ENCODE peak calls at places on chromosomes 1 and 21, in five cellular contexts. One of them, this sample, is unnamed.
A peak's percentile ranks its signal among the peaks of the same experiment; 100 is the strongest.

GRCh38 chr1:179706339-179706941 is 36.7 kb upstream of the FAM163A start:
- DNase-seq in WTC11: peak; percentile 53
- DNase-seq in BJ: no peak
- DNase-seq in fibroblast of the aortic adventitia: peak; percentile 77
- DNase-seq in RWPE1: peak; percentile 54
- DNase-seq in this sample: no peak

GRCh38 chr1:240352769-240353168 is 259.2 kb downstream of the GREM2 start:
- DNase-seq in WTC11: no peak
- DNase-seq in BJ: no peak
- DNase-seq in fibroblast of the aortic adventitia: no peak
- DNase-seq in RWPE1: no peak
- DNase-seq in this sample: no peak

GRCh38 chr1:18253093-18253492 is 145.5 kb downstream of the IGSF21 start:
- DNase-seq in WTC11: no peak
- DNase-seq in BJ: no peak
- DNase-seq in fibroblast of the aortic adventitia: no peak
- DNase-seq in RWPE1: no peak
- DNase-seq in this sample: no peak

GRCh38 chr1:198253668-198254067 is 96.9 kb downstream of the NEK7 start:
- DNase-seq in WTC11: no peak
- DNase-seq in BJ: peak; percentile 20
- DNase-seq in fibroblast of the aortic adventitia: peak; percentile 69
- DNase-seq in RWPE1: peak; percentile 56
- DNase-seq in this sample: no peak

GRCh38 chr1:2169200-2169836 is 25.3 kb downstream of the FAAP20 start:
- DNase-seq in WTC11: no peak
- DNase-seq in BJ: no peak
- DNase-seq in fibroblast of the aortic adventitia: no peak
- DNase-seq in RWPE1: no peak
- DNase-seq in this sample: no peak

GRCh38 chr1:180981596-180982387 is 40.9 kb downstream of the STX6 start:
- DNase-seq in WTC11: no peak
- DNase-seq in BJ: no peak
- DNase-seq in fibroblast of the aortic adventitia: no peak
- DNase-seq in RWPE1: no peak
- DNase-seq in this sample: no peak

GRCh38 chr1:199995096-199995685 is 32.3 kb upstream of the NR5A2 start:
- DNase-seq in WTC11: no peak
- DNase-seq in BJ: no peak
- DNase-seq in fibroblast of the aortic adventitia: no peak
- DNase-seq in RWPE1: no peak
- DNase-seq in this sample: no peak

GRCh38 chr1:234401658-234402057 is 28.4 kb downstream of the COA6 start:
- DNase-seq in WTC11: no peak
- DNase-seq in BJ: no peak
- DNase-seq in fibroblast of the aortic adventitia: no peak
- DNase-seq in RWPE1: no peak
- DNase-seq in this sample: no peak

GRCh38 chr1:154866995-154867795 is 2.9 kb downstream of the KCNN3 start:
- DNase-seq in WTC11: no peak
- DNase-seq in BJ: no peak
- DNase-seq in fibroblast of the aortic adventitia: peak; percentile 69
- DNase-seq in RWPE1: peak; percentile 67
- DNase-seq in this sample: no peak

GRCh38 chr1:11320153-11320936 is 47.3 kb downstream of the UBIAD1 start:
- DNase-seq in WTC11: peak; percentile 91
- DNase-seq in BJ: no peak
- DNase-seq in fibroblast of the aortic adventitia: no peak
- DNase-seq in RWPE1: no peak
- DNase-seq in this sample: peak; percentile 47

GRCh38 chr1:206685256-206685748 is 597 bp downstream of the MAPKAPK2 start:
- DNase-seq in WTC11: no peak
- DNase-seq in BJ: no peak
- DNase-seq in fibroblast of the aortic adventitia: peak; percentile 25
- DNase-seq in RWPE1: peak; percentile 64
- DNase-seq in this sample: peak; percentile 45

GRCh38 chr1:150567717-150568561 is 11.5 kb downstream of the MCL1 start:
- DNase-seq in WTC11: peak; percentile 91
- DNase-seq in BJ: peak; percentile 98
- DNase-seq in fibroblast of the aortic adventitia: peak; percentile 97
- DNase-seq in RWPE1: peak; percentile 87
- DNase-seq in this sample: no peak

GRCh38 chr1:50368179-50369007 is 54.9 kb downstream of the DMRTA2 start:
- DNase-seq in WTC11: peak; percentile 79
- DNase-seq in BJ: no peak
- DNase-seq in fibroblast of the aortic adventitia: peak; percentile 18
- DNase-seq in RWPE1: peak; percentile 55
- DNase-seq in this sample: peak; percentile 28

GRCh38 chr1:240234477-240235225 is 143.0 kb downstream of the FMN2 start:
- DNase-seq in WTC11: no peak
- DNase-seq in BJ: no peak
- DNase-seq in fibroblast of the aortic adventitia: peak; percentile 82
- DNase-seq in RWPE1: peak; percentile 30
- DNase-seq in this sample: no peak

GRCh38 chr1:232944342-232944741 is 6.1 kb upstream of the NTPCR start:
- DNase-seq in WTC11: no peak
- DNase-seq in BJ: no peak
- DNase-seq in fibroblast of the aortic adventitia: no peak
- DNase-seq in RWPE1: no peak
- DNase-seq in this sample: no peak

GRCh38 chr1:9720785-9721605 is 69.5 kb downstream of the PIK3CD start:
- DNase-seq in WTC11: peak; percentile 35
- DNase-seq in BJ: no peak
- DNase-seq in fibroblast of the aortic adventitia: no peak
- DNase-seq in RWPE1: no peak
- DNase-seq in this sample: no peak

GRCh38 chr1:203395746-203396145 is 44.8 kb upstream of the FMOD start:
- DNase-seq in WTC11: no peak
- DNase-seq in BJ: no peak
- DNase-seq in fibroblast of the aortic adventitia: peak; percentile 31
- DNase-seq in RWPE1: no peak
- DNase-seq in this sample: no peak

GRCh38 chr1:63662846-63663245 is 69.6 kb downstream of the PGM1 start:
- DNase-seq in WTC11: no peak
- DNase-seq in BJ: no peak
- DNase-seq in fibroblast of the aortic adventitia: peak; percentile 36
- DNase-seq in RWPE1: peak; percentile 99
- DNase-seq in this sample: no peak

GRCh38 chr1:48362901-48363300 is 109.1 kb downstream of the SPATA6 start:
- DNase-seq in WTC11: no peak
- DNase-seq in BJ: no peak
- DNase-seq in fibroblast of the aortic adventitia: no peak
- DNase-seq in RWPE1: no peak
- DNase-seq in this sample: no peak

GRCh38 chr1:22318279-22318983 is 133.2 kb upstream of the ZBTB40 start:
- DNase-seq in WTC11: peak; percentile 76
- DNase-seq in BJ: no peak
- DNase-seq in fibroblast of the aortic adventitia: no peak
- DNase-seq in RWPE1: no peak
- DNase-seq in this sample: no peak

GRCh38 chr1:234592240-234592639 is 17.7 kb downstream of the IRF2BP2 start:
- DNase-seq in WTC11: no peak
- DNase-seq in BJ: no peak
- DNase-seq in fibroblast of the aortic adventitia: no peak
- DNase-seq in RWPE1: no peak
- DNase-seq in this sample: no peak

GRCh38 chr21:15031790-15032357 is 32.9 kb downstream of the NRIP1 start:
- DNase-seq in WTC11: no peak
- DNase-seq in BJ: no peak
- DNase-seq in fibroblast of the aortic adventitia: no peak
- DNase-seq in RWPE1: no peak
- DNase-seq in this sample: no peak

GRCh38 chr1:8165595-8166360 is 139.7 kb upstream of the ERRFI1 start:
- DNase-seq in WTC11: peak; percentile 31
- DNase-seq in BJ: no peak
- DNase-seq in fibroblast of the aortic adventitia: no peak
- DNase-seq in RWPE1: no peak
- DNase-seq in this sample: no peak

GRCh38 chr21:37461494-37461893 is 94.9 kb downstream of the DYRK1A start:
- DNase-seq in WTC11: no peak
- DNase-seq in BJ: no peak
- DNase-seq in fibroblast of the aortic adventitia: peak; percentile 33
- DNase-seq in RWPE1: no peak
- DNase-seq in this sample: no peak

GRCh38 chr1:167173516-167174184 is 47.0 kb upstream of the POU2F1 start:
- DNase-seq in WTC11: no peak
- DNase-seq in BJ: no peak
- DNase-seq in fibroblast of the aortic adventitia: no peak
- DNase-seq in RWPE1: no peak
- DNase-seq in this sample: no peak

GRCh38 chr1:183635112-183635605 is 424 bp downstream of the ARPC5 start:
- DNase-seq in WTC11: peak; percentile 45
- DNase-seq in BJ: no peak
- DNase-seq in fibroblast of the aortic adventitia: no peak
- DNase-seq in RWPE1: no peak
- DNase-seq in this sample: peak; percentile 23

GRCh38 chr21:38803075-38803474 is 2.7 kb upstream of the ETS2 start:
- DNase-seq in WTC11: no peak
- DNase-seq in BJ: no peak
- DNase-seq in fibroblast of the aortic adventitia: peak; percentile 42
- DNase-seq in RWPE1: no peak
- DNase-seq in this sample: no peak

GRCh38 chr21:38806153-38806941 is 618 bp downstream of the ETS2 start:
- DNase-seq in WTC11: peak; percentile 47
- DNase-seq in BJ: no peak
- DNase-seq in fibroblast of the aortic adventitia: no peak
- DNase-seq in RWPE1: no peak
- DNase-seq in this sample: peak; percentile 33

GRCh38 chr21:38804030-38804616 is 1.6 kb upstream of the ETS2 start:
- DNase-seq in WTC11: no peak
- DNase-seq in BJ: no peak
- DNase-seq in fibroblast of the aortic adventitia: no peak
- DNase-seq in RWPE1: no peak
- DNase-seq in this sample: no peak

GRCh38 chr21:38805282-38806152 is at the start of gene ETS2:
- DNase-seq in WTC11: peak; percentile 81
- DNase-seq in BJ: no peak
- DNase-seq in fibroblast of the aortic adventitia: peak; percentile 92
- DNase-seq in RWPE1: peak; percentile 72
- DNase-seq in this sample: peak; percentile 53

DNA sequence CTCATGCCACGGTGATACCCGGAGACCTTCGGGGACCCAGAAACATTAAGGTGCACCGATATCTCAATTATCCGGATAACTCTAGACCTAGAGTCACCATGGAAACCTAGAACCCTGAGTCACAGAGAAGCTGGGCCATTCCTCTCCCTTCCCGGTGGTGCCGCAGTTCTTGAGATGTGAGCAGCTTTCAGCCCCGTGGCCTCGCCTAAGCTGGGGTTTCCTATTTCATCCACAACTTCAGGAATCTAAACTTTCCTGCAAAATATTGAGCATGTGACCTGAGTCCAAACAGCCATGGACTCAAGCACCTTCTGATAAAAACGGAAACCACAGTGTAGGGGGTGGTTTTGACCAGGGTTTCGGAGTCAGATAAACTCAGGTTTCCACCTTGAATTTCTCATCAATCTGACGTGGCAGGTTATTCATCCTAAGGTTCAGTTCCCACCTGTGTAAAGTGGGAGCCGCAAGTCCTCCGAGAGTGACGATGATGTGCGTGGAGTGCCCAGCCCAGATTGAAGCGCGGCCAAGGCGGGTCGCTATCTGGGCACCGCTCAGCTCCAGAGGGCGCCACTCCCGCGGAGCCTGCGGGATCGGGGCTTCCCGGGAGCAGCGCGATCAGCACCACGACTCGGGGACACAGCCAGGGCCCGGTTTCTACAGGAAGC is 980 bp upstream of the ETS2 start:
- DNase-seq in WTC11: peak; percentile 63
- DNase-seq in BJ: no peak
- DNase-seq in fibroblast of the aortic adventitia: peak; percentile 50
- DNase-seq in RWPE1: no peak
- DNase-seq in this sample: no peak
- TF ChIP-seq CTCF in WTC11: no peak
- TF ChIP-seq CTCF in BJ: peak; percentile 61
- TF ChIP-seq CTCF in fibroblast of the aortic adventitia: peak; percentile 51
- TF ChIP-seq CTCF in RWPE1: peak; percentile 45
- TF ChIP-seq CTCF in this sample: no peak

DNA sequence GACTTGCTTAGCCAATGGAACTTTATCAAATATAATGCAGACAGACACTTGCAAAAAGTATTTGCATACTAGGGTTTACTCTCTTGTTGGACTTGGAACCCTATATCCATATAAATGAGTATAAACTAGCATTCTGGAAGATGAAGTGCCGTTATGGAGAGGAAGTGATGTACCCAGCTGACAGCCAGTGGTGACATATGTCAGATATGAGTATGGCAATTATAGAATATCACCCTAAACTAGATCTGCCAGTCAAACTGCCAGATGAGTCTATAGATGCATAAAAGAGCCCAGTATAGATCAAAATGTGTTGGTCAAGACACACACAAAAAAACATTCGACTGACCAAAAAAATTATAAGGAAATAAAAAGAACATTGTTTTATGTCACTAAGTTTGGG is 739.3 kb downstream of the PLA2G4A start:
- DNase-seq in WTC11: no peak
- DNase-seq in BJ: no peak
- DNase-seq in fibroblast of the aortic adventitia: no peak
- DNase-seq in RWPE1: no peak
- DNase-seq in this sample: no peak
- TF ChIP-seq CTCF in WTC11: no peak
- TF ChIP-seq CTCF in BJ: no peak
- TF ChIP-seq CTCF in fibroblast of the aortic adventitia: no peak
- TF ChIP-seq CTCF in RWPE1: no peak
- TF ChIP-seq CTCF in this sample: no peak

GRCh38 chr1:220544901-220545303 is 17.0 kb downstream of the MARK1 start:
- DNase-seq in WTC11: peak; percentile 27
- DNase-seq in BJ: no peak
- DNase-seq in fibroblast of the aortic adventitia: peak; percentile 3
- DNase-seq in RWPE1: peak; percentile 26
- DNase-seq in this sample: no peak
- TF ChIP-seq CTCF in WTC11: no peak
- TF ChIP-seq CTCF in BJ: no peak
- TF ChIP-seq CTCF in fibroblast of the aortic adventitia: peak; percentile 11
- TF ChIP-seq CTCF in RWPE1: no peak
- TF ChIP-seq CTCF in this sample: no peak

DNA sequence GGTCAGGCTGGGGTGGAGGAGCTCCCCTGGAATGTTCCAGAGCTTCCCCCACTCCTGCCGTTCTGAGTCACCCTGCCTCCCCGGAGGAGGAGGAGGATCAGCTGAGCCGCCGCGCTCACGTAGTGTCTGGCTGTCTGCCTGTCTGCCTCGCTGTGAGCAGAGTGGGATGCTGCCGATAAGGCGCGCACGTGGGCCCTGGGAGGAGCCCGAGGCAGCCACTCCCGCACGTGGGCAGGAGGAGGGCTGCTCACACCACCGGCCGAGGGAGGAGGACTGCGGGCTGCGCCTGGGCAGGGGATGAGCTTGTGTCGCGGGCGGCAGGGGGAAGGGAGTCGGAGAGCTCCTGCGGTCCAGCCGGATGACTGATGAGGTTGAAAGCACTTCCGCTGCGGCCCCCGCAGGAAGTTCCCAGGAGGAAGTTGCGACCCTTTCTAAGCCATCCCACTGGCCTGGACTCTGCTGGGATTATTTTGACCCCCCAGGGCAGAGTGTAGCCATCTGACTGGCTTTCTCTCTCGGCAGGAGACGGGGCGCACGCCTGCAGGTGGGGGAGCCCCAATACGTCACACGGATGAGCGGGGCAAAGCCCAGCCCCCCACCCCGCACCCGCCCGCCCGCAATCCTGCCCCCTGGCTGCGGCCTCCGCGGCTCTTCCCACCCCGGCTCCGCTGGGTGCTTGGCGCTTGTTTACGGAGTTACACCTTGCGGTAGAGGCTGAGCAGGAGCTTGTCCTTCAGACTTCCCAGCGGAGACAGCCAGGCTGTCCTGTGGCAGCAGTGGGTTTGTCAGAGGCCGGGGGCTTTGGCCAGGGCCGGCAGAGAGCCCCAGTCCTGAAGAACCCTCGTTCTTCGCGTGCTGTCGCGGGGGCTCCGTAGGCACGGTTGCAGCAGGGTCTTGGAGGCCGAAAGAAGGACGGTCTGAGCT is 9.8 kb downstream of the PDXK start:
- DNase-seq in WTC11: peak; percentile 80
- DNase-seq in BJ: peak; percentile 95
- DNase-seq in fibroblast of the aortic adventitia: peak; percentile 98
- DNase-seq in RWPE1: peak; percentile 92
- DNase-seq in this sample: peak; percentile 78
- TF ChIP-seq CTCF in WTC11: no peak
- TF ChIP-seq CTCF in BJ: peak; percentile 46
- TF ChIP-seq CTCF in fibroblast of the aortic adventitia: no peak
- TF ChIP-seq CTCF in RWPE1: no peak
- TF ChIP-seq CTCF in this sample: no peak